ENCODE peak calls at places on chromosomes 12 and 14, in four cellular contexts. V is uterus, K is psoas muscle, S is tibial artery. Z is an unnamed sample.

GRCh38 chr12:122130150-122130549 is 43.9 kb downstream of the IL31 start:
- DNase-seq in V (no peak), S (no peak), K (no peak), Z (no peak)

GRCh38 chr14:68976160-68977067 is 2.7 kb downstream of the ACTN1 start:
- DNase-seq in S (peak; percentile 94), K (peak; percentile 58), V (peak; percentile 75), Z (peak; percentile 51)

GRCh38 chr12:14643247-14643646 is 53.2 kb downstream of the GUCY2C start:
- DNase-seq in V (no peak), K (no peak), S (no peak), Z (no peak)

GRCh38 chr14:67583711-67584644 is 16.1 kb downstream of the PIGH start:
- DNase-seq in V (no peak), K (no peak), S (no peak), Z (no peak)

GRCh38 chr12:44015333-44015941 is 179.6 kb downstream of the TMEM117 start:
- DNase-seq in S (no peak), K (no peak), V (no peak), Z (no peak)

GRCh38 chr12:82651489-82651888 is 35.2 kb upstream of the TMTC2 start:
- DNase-seq in K (no peak), S (no peak), V (no peak), Z (no peak)

GRCh38 chr14:92704036-92704804 is 44.2 kb downstream of the LGMN start:
- DNase-seq in S (peak; percentile 81), V (no peak), K (peak; percentile 66), Z (no peak)

GRCh38 chr12:79927772-79928474 is 7.0 kb downstream of the PPP1R12A start:
- DNase-seq in V (no peak), K (no peak), S (no peak), Z (no peak)

GRCh38 chr12:126537961-126538530 is 1472.8 kb downstream of the AACS start:
- DNase-seq in S (no peak), K (no peak), V (no peak), Z (no peak)

GRCh38 chr14:69441948-69442347 is 42.6 kb upstream of the PLEKHD1 start:
- DNase-seq in K (no peak), S (no peak), V (no peak), Z (no peak)

GRCh38 chr12:64675795-64676194 is 65.5 kb downstream of the RASSF3 start:
- DNase-seq in S (peak; percentile 94), K (no peak), V (no peak), Z (peak; percentile 75)

GRCh38 chr12:2273288-2273687 is 220.5 kb downstream of the CACNA1C start:
- DNase-seq in V (peak; percentile 63), S (peak; percentile 90), K (peak; percentile 67), Z (peak; percentile 59)

GRCh38 chr14:71165650-71166049 is 258.4 kb downstream of the PCNX1 start:
- DNase-seq in S (no peak), V (no peak), K (no peak), Z (no peak)

GRCh38 chr12:89417246-89417977 is 65.1 kb upstream of the DUSP6 start:
- DNase-seq in K (no peak), V (no peak), S (no peak), Z (peak; percentile 27)

GRCh38 chr12:28191018-28191595 is 851 bp downstream of the CCDC91 start:
- DNase-seq in S (no peak), V (no peak), K (no peak), Z (peak; percentile 68)

GRCh38 chr12:59040651-59041050 is 120.3 kb upstream of the LRIG3 start:
- DNase-seq in S (no peak), V (peak; percentile 17), K (no peak), Z (peak; percentile 26)

GRCh38 chr12:12469386-12469785 is 93.3 kb downstream of the DUSP16 start:
- DNase-seq in K (no peak), V (no peak), S (no peak), Z (no peak)

GRCh38 chr12:60144395-60144794 is 548.6 kb downstream of the SLC16A7 start:
- DNase-seq in V (no peak), K (no peak), S (no peak), Z (no peak)

GRCh38 chr14:97021571-97022171 is 224.5 kb downstream of the VRK1 start:
- DNase-seq in V (no peak), K (no peak), S (no peak), Z (no peak)

GRCh38 chr12:128956755-128957154 is 103.5 kb downstream of the GLT1D1 start:
- DNase-seq in S (no peak), V (no peak), K (no peak), Z (no peak)

GRCh38 chr14:91365552-91365951 is 52.1 kb downstream of the CCDC88C start:
- DNase-seq in S (no peak), K (no peak), V (no peak), Z (no peak)

GRCh38 chr12:118377005-118377890 is 893 bp downstream of the SUDS3 start:
- DNase-seq in V (no peak), S (no peak), K (no peak), Z (no peak)

GRCh38 chr14:84591827-84592540 is 938.0 kb upstream of the FLRT2 start:
- DNase-seq in V (no peak), K (no peak), S (no peak), Z (peak; percentile 48)

GRCh38 chr14:99745307-99745951 is 47.8 kb upstream of the EML1 start:
- DNase-seq in K (no peak), V (no peak), S (no peak), Z (no peak)

GRCh38 chr12:90905691-90906370 is 49.1 kb downstream of the CCER1 start:
- DNase-seq in V (no peak), S (no peak), K (no peak), Z (no peak)

GRCh38 chr14:64779472-64779871 is 75.2 kb downstream of the PLEKHG3 start:
- DNase-seq in V (no peak), S (no peak), K (no peak), Z (no peak)

GRCh38 chr12:78721906-78722305 is 142.7 kb upstream of the SYT1 start:
- DNase-seq in S (no peak), V (no peak), K (no peak), Z (no peak)

GRCh38 chr12:115923851-115924250 is 353.6 kb downstream of the MED13L start:
- DNase-seq in K (no peak), V (no peak), S (no peak), Z (no peak)

GRCh38 chr14:80313806-80314205 is 102.5 kb upstream of the DIO2 start:
- DNase-seq in S (no peak), V (no peak), K (no peak), Z (no peak)

DNA sequence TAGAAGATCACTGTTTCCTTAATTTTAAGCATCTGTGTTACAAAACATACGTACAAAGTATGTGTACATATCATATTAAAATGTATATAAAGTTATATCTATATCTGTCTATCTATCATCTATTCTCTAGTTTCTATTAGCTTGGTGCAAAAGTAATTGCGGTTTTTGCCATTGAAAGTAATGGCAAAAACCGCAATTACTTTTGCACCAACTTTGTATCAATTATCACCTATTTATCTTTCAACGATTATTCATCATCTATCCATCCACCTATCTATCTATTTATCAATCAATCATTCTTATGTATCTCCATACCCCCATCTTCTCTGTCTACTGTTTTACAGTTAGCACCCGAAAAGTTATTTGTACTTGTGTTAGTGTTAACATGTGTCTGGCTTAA is 447.6 kb downstream of the NRXN3 start:
- DNase-seq in K (no peak), V (no peak), S (no peak), Z (no peak)
- H3K4me3 ChIP-seq in K (no peak overlapping the region), V (no peak overlapping the region), S (no peak overlapping the region), Z (no peak overlapping the region)

DNA sequence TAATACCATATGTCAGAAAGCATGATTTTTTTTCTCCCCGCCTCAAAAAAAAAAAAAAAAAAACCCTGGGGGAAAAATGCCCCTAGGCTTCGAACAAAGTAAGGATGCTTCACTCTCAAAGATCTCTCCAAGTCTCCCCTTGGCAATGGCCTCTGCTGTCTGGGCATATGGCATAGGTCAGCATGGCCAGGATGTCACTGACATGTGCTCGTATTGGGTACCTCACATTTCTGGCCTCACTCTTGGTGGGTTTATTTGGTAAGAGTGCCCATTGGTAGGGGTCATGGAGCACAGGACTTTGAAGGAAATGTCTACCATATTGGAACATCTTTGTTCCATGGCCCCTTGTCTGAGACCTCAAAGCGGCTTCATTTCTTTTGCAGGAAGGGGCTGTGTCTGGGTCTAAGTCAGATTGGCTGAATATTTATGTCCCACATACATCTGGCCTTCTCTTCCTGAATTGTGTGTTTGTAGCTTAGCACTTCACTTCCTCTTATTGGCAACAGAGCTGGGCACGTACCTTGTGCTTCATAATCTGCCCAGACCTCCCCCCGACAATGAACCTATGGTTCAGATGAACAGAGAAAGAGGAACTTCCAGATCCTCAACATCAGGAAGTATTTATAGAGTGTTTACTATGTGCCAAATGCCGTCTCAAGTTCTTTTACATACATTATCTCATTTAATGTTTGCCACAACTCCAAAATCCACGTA is 36.3 kb upstream of the OAS1 start:
- DNase-seq in K (no peak), V (no peak), S (no peak), Z (no peak)
- H3K27me3 ChIP-seq in K (no peaks in the 10 kb centered on the region), V (no peaks in the 10 kb centered on the region), S (peaks cover 29% of the 10 kb centered on the region), Z (peaks cover 22% of the 10 kb centered on the region)

GRCh38 chr14:105018414-105018813 is 2.5 kb downstream of the CDCA4 start:
- DNase-seq in S (no peak), V (no peak), K (no peak), Z (no peak)
- H3K36me3 ChIP-seq in S (no peaks in the 10 kb centered on the region), V (no peaks in the 10 kb centered on the region), K (no peaks in the 10 kb centered on the region), Z (peaks cover 18% of the 10 kb centered on the region)

DNA sequence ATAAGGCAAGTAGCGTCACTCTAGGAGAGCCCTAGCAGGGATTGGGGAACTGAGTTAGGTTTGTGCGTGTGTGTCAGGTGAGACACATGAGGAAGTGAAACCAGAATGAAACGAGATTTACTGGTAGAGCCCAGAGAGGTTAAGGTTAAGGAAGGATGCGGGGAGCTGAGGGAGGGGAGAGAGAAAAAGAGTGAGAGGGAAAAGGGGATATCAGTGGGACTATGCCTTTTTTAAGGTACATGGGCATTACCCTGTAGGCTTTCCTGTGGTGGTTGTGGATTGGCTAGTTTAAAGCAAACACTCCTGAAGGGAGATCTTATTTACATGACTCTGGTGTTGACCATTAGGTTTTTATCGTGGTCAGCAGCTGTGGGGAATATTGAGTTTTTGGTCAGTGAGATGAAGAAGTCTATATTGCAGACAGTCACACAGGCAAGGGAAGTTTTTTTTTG is 13.9 kb downstream of the ZDHHC17 start:
- DNase-seq in K (no peak), S (no peak), V (no peak), Z (no peak)
- H3K4me3 ChIP-seq in K (no peak overlapping the region), S (no peak overlapping the region), V (no peak overlapping the region), Z (no peak overlapping the region)

DNA sequence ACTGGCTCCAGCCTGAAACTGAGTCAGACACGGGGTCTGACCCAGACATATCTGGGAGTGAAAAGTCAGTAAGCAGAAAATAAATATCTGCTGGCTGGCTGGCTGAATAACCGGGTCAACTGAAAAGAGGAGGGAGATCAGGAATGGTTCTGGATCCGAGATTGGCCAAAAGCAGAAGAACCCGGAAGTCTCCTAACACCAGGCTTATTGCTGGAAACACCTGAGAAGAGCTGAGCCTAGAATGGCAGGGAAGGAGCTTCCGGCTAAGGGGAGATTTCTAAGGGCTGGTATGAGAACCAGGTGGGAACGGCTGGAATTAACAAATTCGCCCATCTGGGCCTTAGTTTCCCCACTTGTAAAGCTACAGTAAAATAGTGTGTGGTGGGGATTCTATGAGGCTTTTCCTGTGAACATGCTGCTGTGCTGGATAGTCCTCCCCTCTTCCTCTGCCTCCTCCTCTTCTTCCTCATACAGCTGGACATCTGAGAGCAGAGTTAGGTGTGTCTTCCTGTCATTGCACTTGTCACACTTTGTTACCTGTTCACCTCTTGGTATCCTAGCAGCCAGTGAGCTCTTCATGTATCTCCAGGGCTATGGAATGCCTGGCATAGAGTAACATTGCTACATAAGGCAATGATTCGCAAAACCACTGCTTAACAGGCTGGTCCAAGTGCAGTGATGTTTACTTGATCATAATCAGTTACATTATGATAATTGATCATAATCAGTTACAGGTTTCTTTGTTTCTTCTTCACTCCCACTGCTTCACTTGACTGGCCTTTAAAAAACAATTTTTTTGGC is 2.0 kb upstream of the SHMT2 start:
- DNase-seq in V (no peak), S (no peak), K (no peak), Z (no peak)
- H3K27me3 ChIP-seq in V (no peaks in the 10 kb centered on the region), S (peaks cover 47% of the 10 kb centered on the region), K (no peaks in the 10 kb centered on the region), Z (no peaks in the 10 kb centered on the region)

GRCh38 chr14:55351111-55351510 is 60.5 kb downstream of the ATG14 start:
- DNase-seq in K (no peak), V (no peak), S (no peak), Z (no peak)
- H3K36me3 ChIP-seq in K (peaks cover 37% of the 10 kb centered on the region), V (no peaks in the 10 kb centered on the region), S (peaks cover 10% of the 10 kb centered on the region), Z (no peaks in the 10 kb centered on the region)

Z was measured in MG63.